ENCODE peak calls at places on chromosomes 13 and 19, in four cellular contexts. One of them, this sample, is unnamed.
A peak's percentile ranks its signal among the peaks of the same experiment; 100 is the strongest.

GRCh38 chr19:16136185-16137067 is 7.1 kb upstream of the HSH2D start:
- DNase-seq in pancreas: no peak
- DNase-seq in IMR-90: no peak
- DNase-seq in ovary: no peak
- DNase-seq in this sample: no peak

GRCh38 chr19:37778613-37779138 is 710 bp downstream of the ZNF573 start:
- DNase-seq in pancreas: no peak
- DNase-seq in IMR-90: peak; percentile 0
- DNase-seq in ovary: no peak
- DNase-seq in this sample: no peak

GRCh38 chr13:21511841-21512240 is 52.7 kb upstream of the ZDHHC20 start:
- DNase-seq in pancreas: no peak
- DNase-seq in IMR-90: peak; percentile 31
- DNase-seq in ovary: no peak
- DNase-seq in this sample: no peak

GRCh38 chr19:37874784-37875183 is 31.6 kb downstream of the WDR87 start:
- DNase-seq in pancreas: no peak
- DNase-seq in IMR-90: peak; percentile 59
- DNase-seq in ovary: no peak
- DNase-seq in this sample: no peak

GRCh38 chr19:45099465-45100201 is 6.7 kb downstream of the PPP1R37 start:
- DNase-seq in pancreas: no peak
- DNase-seq in IMR-90: peak; percentile 46
- DNase-seq in ovary: no peak
- DNase-seq in this sample: no peak

GRCh38 chr13:21012211-21012610 is 49.2 kb downstream of the LATS2 start:
- DNase-seq in pancreas: no peak
- DNase-seq in IMR-90: peak; percentile 93
- DNase-seq in ovary: peak; percentile 1
- DNase-seq in this sample: no peak

GRCh38 chr13:94390881-94391280 is 88.6 kb downstream of the DCT start:
- DNase-seq in pancreas: no peak
- DNase-seq in IMR-90: peak; percentile 18
- DNase-seq in ovary: no peak
- DNase-seq in this sample: no peak

GRCh38 chr19:42024622-42025111 is 30.6 kb upstream of the ATP1A3 start:
- DNase-seq in pancreas: no peak
- DNase-seq in IMR-90: peak; percentile 48
- DNase-seq in ovary: no peak
- DNase-seq in this sample: peak; percentile 36

GRCh38 chr13:78876915-78877549 is 218.1 kb upstream of the OBI1 start:
- DNase-seq in pancreas: no peak
- DNase-seq in IMR-90: no peak
- DNase-seq in ovary: no peak
- DNase-seq in this sample: no peak

GRCh38 chr19:11125994-11126685 is 29.4 kb downstream of the SPC24 start:
- DNase-seq in pancreas: peak; percentile 89
- DNase-seq in IMR-90: peak; percentile 64
- DNase-seq in ovary: peak; percentile 86
- DNase-seq in this sample: peak; percentile 78

GRCh38 chr19:41755328-41755913 is at the start of gene CEACAM6:
- DNase-seq in pancreas: no peak
- DNase-seq in IMR-90: no peak
- DNase-seq in ovary: no peak
- DNase-seq in this sample: peak; percentile 72

GRCh38 chr13:45369116-45369515 is 28.1 kb upstream of the TPT1 start:
- DNase-seq in pancreas: no peak
- DNase-seq in IMR-90: no peak
- DNase-seq in ovary: no peak
- DNase-seq in this sample: no peak

GRCh38 chr13:49303533-49304252 is 56.0 kb downstream of the CDADC1 start:
- DNase-seq in pancreas: no peak
- DNase-seq in IMR-90: no peak
- DNase-seq in ovary: no peak
- DNase-seq in this sample: no peak

GRCh38 chr19:58372311-58373133 is 8.3 kb downstream of the ZNF837 start:
- DNase-seq in pancreas: peak; percentile 32
- DNase-seq in IMR-90: no peak
- DNase-seq in ovary: peak; percentile 60
- DNase-seq in this sample: peak; percentile 45

DNA sequence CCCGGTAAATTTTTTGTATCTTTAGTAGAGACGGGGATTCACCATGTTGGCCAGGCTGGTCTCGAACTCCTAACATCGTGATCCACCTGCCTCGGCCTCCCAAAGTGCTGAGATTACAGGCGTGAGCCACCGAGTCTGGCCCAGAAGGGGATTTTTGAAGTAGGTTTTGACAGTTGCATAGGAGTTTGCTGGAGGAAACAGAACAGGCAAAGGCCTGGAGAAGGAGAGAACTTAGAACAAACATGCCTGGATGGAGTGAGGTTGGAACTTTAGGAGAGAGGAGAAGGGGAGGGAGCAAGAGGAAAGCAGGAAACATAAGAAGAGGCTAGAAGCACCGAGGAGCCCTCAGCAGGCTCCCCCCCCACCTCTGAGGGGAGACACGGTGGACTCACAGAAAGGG is 1.6 kb upstream of the FBN3 start:
- DNase-seq in pancreas: no peak
- DNase-seq in IMR-90: no peak
- DNase-seq in ovary: no peak
- DNase-seq in this sample: no peak
- H3K27me3 ChIP-seq in pancreas: no peaks in the 10 kb centered on the region
- H3K27me3 ChIP-seq in IMR-90: peaks cover 59% of the 10 kb centered on the region
- H3K27me3 ChIP-seq in ovary: no peaks in the 10 kb centered on the region
- H3K27me3 ChIP-seq in this sample: peaks cover 5% of the 10 kb centered on the region

GRCh38 chr13:112726018-112726767 is 36.4 kb downstream of the ATP11A start:
- DNase-seq in pancreas: no peak
- DNase-seq in IMR-90: no peak
- DNase-seq in ovary: no peak
- DNase-seq in this sample: no peak
- H3K4me3 ChIP-seq in pancreas: no peak overlapping the region
- H3K4me3 ChIP-seq in IMR-90: no peak overlapping the region
- H3K4me3 ChIP-seq in ovary: no peak overlapping the region
- H3K4me3 ChIP-seq in this sample: no peak overlapping the region

GRCh38 chr13:99993660-99994455 is 12.3 kb downstream of the ZIC2 start:
- DNase-seq in pancreas: no peak
- DNase-seq in IMR-90: no peak
- DNase-seq in ovary: no peak
- DNase-seq in this sample: no peak
- H3K27me3 ChIP-seq in pancreas: peaks cover 42% of the 10 kb centered on the region
- H3K27me3 ChIP-seq in IMR-90: peaks cover 94% of the 10 kb centered on the region
- H3K27me3 ChIP-seq in ovary: peaks cover 6% of the 10 kb centered on the region
- H3K27me3 ChIP-seq in this sample: peaks cover 4% of the 10 kb centered on the region

GRCh38 chr13:51643882-51644281 is 59.6 kb downstream of the WDFY2 start:
- DNase-seq in pancreas: no peak
- DNase-seq in IMR-90: peak; percentile 95
- DNase-seq in ovary: no peak
- DNase-seq in this sample: no peak
- H3K4me3 ChIP-seq in pancreas: no peak overlapping the region
- H3K4me3 ChIP-seq in IMR-90: no peak overlapping the region
- H3K4me3 ChIP-seq in ovary: no peak overlapping the region
- H3K4me3 ChIP-seq in this sample: no peak overlapping the region

GRCh38 chr19:12985049-12985776 is 10.1 kb upstream of the NFIX start:
- DNase-seq in pancreas: no peak
- DNase-seq in IMR-90: peak; percentile 76
- DNase-seq in ovary: no peak
- DNase-seq in this sample: no peak

GRCh38 chr19:12983561-12984142 is 11.6 kb upstream of the NFIX start:
- DNase-seq in pancreas: peak; percentile 95
- DNase-seq in IMR-90: peak; percentile 70
- DNase-seq in ovary: peak; percentile 92
- DNase-seq in this sample: peak; percentile 69

GRCh38 chr19:12984143-12984627 is 11.1 kb upstream of the NFIX start:
- DNase-seq in pancreas: no peak
- DNase-seq in IMR-90: no peak
- DNase-seq in ovary: no peak
- DNase-seq in this sample: no peak

GRCh38 chr19:12983091-12983490 is 12.2 kb upstream of the NFIX start:
- DNase-seq in pancreas: no peak
- DNase-seq in IMR-90: no peak
- DNase-seq in ovary: no peak
- DNase-seq in this sample: no peak

DNA sequence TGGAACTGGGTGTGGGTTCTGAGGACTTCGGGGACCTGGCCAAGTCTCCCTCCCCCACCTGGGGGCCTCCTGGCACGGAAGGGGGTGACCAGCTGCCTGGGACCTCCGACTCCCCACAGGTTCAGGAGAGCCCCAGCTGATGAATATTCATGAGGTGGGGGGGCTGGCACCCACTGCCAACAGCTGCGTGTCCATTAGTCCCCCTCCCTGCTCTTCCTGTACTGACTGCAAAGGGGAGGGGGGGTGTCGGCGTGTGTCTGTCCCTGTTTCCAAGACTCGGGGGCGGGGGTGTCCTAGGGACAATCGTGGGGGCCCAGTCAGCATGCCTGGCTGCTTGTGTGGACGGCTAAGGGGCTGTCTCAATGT is 10.6 kb upstream of the NFIX start:
- DNase-seq in pancreas: no peak
- DNase-seq in IMR-90: no peak
- DNase-seq in ovary: no peak
- DNase-seq in this sample: no peak
- H3K27me3 ChIP-seq in pancreas: no peaks in the 10 kb centered on the region
- H3K27me3 ChIP-seq in IMR-90: no peaks in the 10 kb centered on the region
- H3K27me3 ChIP-seq in ovary: no peaks in the 10 kb centered on the region
- H3K27me3 ChIP-seq in this sample: no peaks in the 10 kb centered on the region

DNA sequence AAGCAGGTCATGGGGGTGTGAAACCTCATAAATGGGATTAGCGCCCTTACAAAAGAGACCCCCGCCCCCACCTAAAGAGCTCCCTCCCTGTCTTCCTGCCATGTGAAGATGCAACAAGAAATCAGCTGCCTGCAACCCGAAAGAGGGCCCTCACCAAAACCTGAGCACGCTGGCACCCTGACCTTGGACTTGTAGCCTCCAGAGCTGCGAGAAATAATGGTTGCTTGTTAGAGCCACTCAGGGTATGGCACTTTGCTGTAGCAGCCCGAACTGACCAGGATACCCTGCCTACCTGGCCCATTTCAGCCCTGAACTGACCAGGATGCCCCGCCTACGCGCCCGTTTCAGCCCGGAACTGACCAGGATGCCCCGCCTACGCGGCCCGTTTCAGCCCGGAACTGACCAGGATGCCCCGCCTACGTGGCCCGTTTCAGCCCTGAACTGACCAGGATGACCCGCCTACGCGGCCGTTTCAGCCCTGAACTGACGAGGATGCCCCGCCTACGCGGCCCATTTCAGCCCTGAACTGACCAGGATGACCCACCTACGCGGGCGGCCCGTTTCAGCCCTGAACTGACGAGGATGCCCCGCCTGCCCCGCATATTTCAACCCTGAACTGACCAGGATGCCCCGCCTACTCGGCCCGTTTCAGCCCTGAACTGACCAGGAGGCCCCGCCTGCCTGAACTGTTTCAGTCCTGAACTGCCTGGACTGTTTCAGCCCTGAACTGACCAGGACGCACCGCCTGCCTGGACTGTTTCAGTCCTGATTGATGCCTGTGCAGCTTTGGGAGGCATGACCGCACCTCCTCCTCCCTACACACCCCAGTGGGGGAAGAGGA is 120.0 kb downstream of the UQCRFS1 start:
- DNase-seq in pancreas: no peak
- DNase-seq in IMR-90: no peak
- DNase-seq in ovary: no peak
- DNase-seq in this sample: no peak
- H3K4me3 ChIP-seq in pancreas: no peak overlapping the region
- H3K4me3 ChIP-seq in IMR-90: no peak overlapping the region
- H3K4me3 ChIP-seq in ovary: no peak overlapping the region
- H3K4me3 ChIP-seq in this sample: no peak overlapping the region

DNA sequence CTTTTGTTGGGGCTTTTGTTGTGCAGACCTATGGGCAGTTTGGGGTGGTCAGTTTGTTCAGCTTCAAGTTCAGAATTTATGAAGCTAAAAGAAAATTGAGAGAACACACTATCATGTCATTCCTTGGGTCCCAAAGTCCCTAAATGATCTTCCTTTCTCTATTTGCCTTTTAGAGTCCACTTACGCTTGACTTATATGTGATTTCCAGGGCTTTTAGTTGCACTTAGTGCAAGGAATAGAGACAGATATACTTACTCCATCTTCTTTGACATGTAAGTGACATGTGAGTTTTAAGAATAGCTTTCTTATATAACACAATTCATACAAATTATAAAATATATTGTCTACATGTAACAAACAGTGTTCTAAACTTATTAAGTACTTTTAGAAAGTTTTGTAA is 660.1 kb upstream of the SLITRK1 start:
- DNase-seq in pancreas: no peak
- DNase-seq in IMR-90: no peak
- DNase-seq in ovary: no peak
- DNase-seq in this sample: no peak
- H3K27me3 ChIP-seq in pancreas: no peaks in the 10 kb centered on the region
- H3K27me3 ChIP-seq in IMR-90: no peaks in the 10 kb centered on the region
- H3K27me3 ChIP-seq in ovary: no peaks in the 10 kb centered on the region
- H3K27me3 ChIP-seq in this sample: no peaks in the 10 kb centered on the region